ENCODE peak calls at places on chromosomes 12 and 14, in seven cellular contexts. B is left ventricle myocardium inferior, P is endodermal cell, G is stomach, D is DND-41, E is pancreas, Z is GM06990. H is an unnamed sample.

GRCh38 chr14:20848955-20849570 is 42.1 kb upstream of the RNASE3 start:
- DNase-seq in B (no peak), P (peak; percentile 63), G (peak; percentile 35), D (no peak), E (no peak), Z (no peak), H (no peak)

GRCh38 chr12:92538970-92539749 is 163.6 kb upstream of the PLEKHG7 start:
- DNase-seq in B (no peak), P (no peak), G (no peak), D (peak; percentile 81), E (no peak), Z (peak; percentile 72), H (peak; percentile 63)

GRCh38 chr12:84355561-84355960 is 557.0 kb downstream of the SLC6A15 start:
- DNase-seq in B (no peak), P (no peak), G (no peak), D (no peak), E (no peak), Z (no peak), H (no peak)

GRCh38 chr12:122081697-122082221 is 3.2 kb downstream of the MLXIP start:
- DNase-seq in B (peak; percentile 60), P (no peak), G (no peak), D (peak; percentile 81), E (peak; percentile 32), Z (peak; percentile 56), H (no peak)

GRCh38 chr14:34262511-34262910 is 199.5 kb downstream of the SPTSSA start:
- DNase-seq in B (no peak), P (no peak), G (no peak), D (no peak), E (no peak), Z (no peak), H (no peak)

GRCh38 chr12:105911966-105912365 is 226.8 kb downstream of the NUAK1 start:
- DNase-seq in B (no peak), P (no peak), G (no peak), D (no peak), E (no peak), Z (no peak), H (no peak)

GRCh38 chr12:50132505-50133135 is 20.6 kb downstream of the COX14 start:
- DNase-seq in B (no peak), P (no peak), G (no peak), D (no peak), E (no peak), Z (no peak), H (no peak)

GRCh38 chr14:105641075-105641937 is 114.9 kb downstream of the TMEM121 start:
- DNase-seq in B (no peak), P (no peak), G (no peak), D (no peak), E (no peak), Z (no peak), H (no peak)

GRCh38 chr14:57921377-57921776 is 55.5 kb upstream of the SLC35F4 start:
- DNase-seq in B (no peak), P (no peak), G (no peak), D (no peak), E (no peak), Z (no peak), H (no peak)

GRCh38 chr14:26008290-26008689 is 589.5 kb downstream of the NOVA1 start:
- DNase-seq in B (no peak), P (peak; percentile 75), G (no peak), D (no peak), E (no peak), Z (no peak), H (no peak)

GRCh38 chr14:35116242-35116641 is 5.5 kb downstream of the PPP2R3C start:
- DNase-seq in B (no peak), P (no peak), G (no peak), D (no peak), E (no peak), Z (no peak), H (no peak)

GRCh38 chr14:59161571-59162175 is 26.8 kb upstream of the DAAM1 start:
- DNase-seq in B (no peak), P (no peak), G (no peak), D (no peak), E (no peak), Z (no peak), H (peak; percentile 36)

GRCh38 chr14:87066221-87066817 is 926.7 kb downstream of the GALC start:
- DNase-seq in B (no peak), P (no peak), G (no peak), D (no peak), E (no peak), Z (no peak), H (no peak)

GRCh38 chr14:71497645-71498086 is 434.6 kb upstream of the RGS6 start:
- DNase-seq in B (no peak), P (no peak), G (no peak), D (peak; percentile 17), E (no peak), Z (peak; percentile 87), H (no peak)

GRCh38 chr12:107145397-107145796 is 52.0 kb upstream of the CRY1 start:
- DNase-seq in B (no peak), P (no peak), G (no peak), D (no peak), E (no peak), Z (no peak), H (no peak)

GRCh38 chr12:64722835-64723234 is 36.4 kb downstream of the GNS start:
- DNase-seq in B (no peak), P (no peak), G (no peak), D (no peak), E (no peak), Z (no peak), H (no peak)

GRCh38 chr12:54398995-54399793 is 14.7 kb upstream of the ZNF385A start:
- DNase-seq in B (peak; percentile 87), P (peak; percentile 100), G (peak; percentile 87), D (peak; percentile 89), E (peak; percentile 90), Z (peak; percentile 37), H (peak; percentile 92)

GRCh38 chr12:85147331-85147730 is 111.2 kb downstream of the LRRIQ1 start:
- DNase-seq in B (no peak), P (no peak), G (no peak), D (no peak), E (no peak), Z (no peak), H (no peak)

GRCh38 chr12:32569256-32569655 is 109.8 kb upstream of the DNM1L start:
- DNase-seq in B (no peak), P (no peak), G (no peak), D (no peak), E (no peak), Z (no peak), H (no peak)

GRCh38 chr14:70782361-70782760 is 27.0 kb downstream of the MAP3K9 start:
- DNase-seq in B (no peak), P (no peak), G (no peak), D (peak; percentile 16), E (no peak), Z (no peak), H (no peak)

GRCh38 chr14:28653521-28653920 is 113.1 kb upstream of the FOXG1 start:
- DNase-seq in B (no peak), P (no peak), G (no peak), D (no peak), E (no peak), Z (no peak), H (peak; percentile 20)

GRCh38 chr12:120252071-120252906 is 13.2 kb downstream of the PXN start:
- DNase-seq in B (no peak), P (no peak), G (no peak), D (peak; percentile 78), E (no peak), Z (no peak), H (no peak)

GRCh38 chr14:96445844-96446710 is 54.1 kb downstream of the AK7 start:
- DNase-seq in B (no peak), P (no peak), G (no peak), D (no peak), E (peak; percentile 83), Z (no peak), H (no peak)

GRCh38 chr12:127926004-127926403 is 341.0 kb upstream of the TMEM132C start:
- DNase-seq in B (no peak), P (peak; percentile 86), G (no peak), D (no peak), E (no peak), Z (no peak), H (no peak)

GRCh38 chr12:25935355-25936144 is 22.9 kb upstream of the RASSF8 start:
- DNase-seq in B (no peak), P (no peak), G (no peak), D (no peak), E (no peak), Z (no peak), H (no peak)

GRCh38 chr12:113868365-113868764 is 97.8 kb downstream of the RBM19 start:
- DNase-seq in B (no peak), P (no peak), G (no peak), D (no peak), E (no peak), Z (no peak), H (no peak)

GRCh38 chr14:55611859-55612258 is 31.9 kb downstream of the KTN1 start:
- DNase-seq in B (no peak), P (no peak), G (no peak), D (no peak), E (no peak), Z (no peak), H (no peak)
- TF ChIP-seq CTCF in B (no peak), P (no peak), G (no peak), D (no peak), E (no peak), Z (no peak), H (no peak)

GRCh38 chr14:73988065-73988464 is 31.0 kb downstream of the ENTPD5 start:
- DNase-seq in B (no peak), P (no peak), G (no peak), D (no peak), E (no peak), Z (no peak), H (no peak)
- TF ChIP-seq CTCF in B (no peak), P (no peak), G (no peak), D (no peak), E (no peak), Z (no peak), H (no peak)

GRCh38 chr14:94542111-94542810 is 19.0 kb upstream of the SERPINA4 start:
- DNase-seq in B (no peak), P (no peak), G (no peak), D (no peak), E (no peak), Z (no peak), H (peak; percentile 29)
- TF ChIP-seq CTCF in B (no peak), P (no peak), G (no peak), D (no peak), E (no peak), Z (no peak), H (no peak)

DNA sequence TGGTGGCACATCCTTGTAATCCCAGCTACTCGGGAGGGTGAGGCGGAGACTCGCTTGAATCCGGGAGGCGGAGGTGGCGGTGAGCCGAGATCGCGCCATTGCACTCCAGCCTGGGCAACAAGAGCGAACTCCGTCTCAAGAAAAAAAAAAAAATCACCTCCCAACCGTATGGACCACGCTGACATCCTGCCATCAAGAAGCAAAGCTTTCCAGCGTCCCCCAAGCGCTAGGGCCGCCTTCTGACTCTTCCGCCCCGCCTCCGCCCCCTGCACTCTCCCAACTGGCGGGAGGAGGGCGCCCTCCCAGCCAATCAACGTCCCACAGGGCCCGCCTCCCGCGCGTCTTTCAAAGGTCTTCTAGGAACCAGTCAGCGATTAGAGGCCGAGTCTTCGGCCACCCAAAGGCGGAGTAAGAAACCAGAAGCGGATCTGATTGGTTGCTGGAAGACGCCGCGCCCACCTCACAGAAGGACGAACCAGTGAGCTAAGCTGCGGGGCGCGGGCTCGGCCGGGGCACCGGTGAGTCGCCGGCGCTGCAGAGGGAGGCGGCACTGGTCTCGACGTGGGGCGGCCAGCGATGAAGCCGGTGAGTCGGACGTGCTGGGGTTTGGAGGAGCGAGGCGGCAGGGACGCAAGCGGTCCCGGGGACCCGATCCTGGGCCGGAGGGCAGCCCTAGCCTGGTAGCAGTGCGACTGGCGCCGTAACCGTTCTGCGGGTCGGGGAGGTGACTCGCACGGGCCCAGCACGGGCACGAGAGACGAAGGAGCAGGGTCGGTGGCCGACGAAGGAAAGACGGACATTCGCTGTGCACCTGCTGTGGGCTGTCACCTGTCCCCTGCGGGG is at the start of gene CDKN3:
- DNase-seq in B (peak; percentile 98), P (peak; percentile 99), G (peak; percentile 98), D (peak; percentile 98), E (peak; percentile 98), Z (peak; percentile 97), H (peak; percentile 96)
- TF ChIP-seq CTCF in B (peak; percentile 73), P (peak; percentile 64), G (peak; percentile 70), D (peak; percentile 50), E (peak; percentile 67), Z (peak; percentile 42), H (peak; percentile 45)

H was measured in Calu3.